ENCODE peak calls at places on chromosomes 13 and 19, in ten cellular contexts. W, K, F, G, U, S, Y, M, J and O are unnamed samples.

GRCh38 chr13:20573636-20574035 is 6.7 kb downstream of the IFT88 start:
- DNase-seq in W (no peak), K (no peak), F (no peak), G (no peak), U (no peak), S (no peak), Y (no peak), M (no peak), J (no peak), O (no peak)

GRCh38 chr19:51903192-51903591 is 1.6 kb downstream of the ZNF649 start:
- DNase-seq in W (no peak), K (no peak), F (no peak), G (no peak), U (no peak), S (no peak), Y (no peak), M (no peak), J (no peak), O (no peak)

GRCh38 chr13:93262729-93263128 is 36.1 kb downstream of the GPC6 start:
- DNase-seq in W (no peak), K (no peak), F (no peak), G (no peak), U (peak), S (no peak), Y (no peak), M (no peak), J (no peak), O (no peak)

GRCh38 chr13:100650321-100650720 is 24.3 kb downstream of the TMTC4 start:
- DNase-seq in W (no peak), K (no peak), F (no peak), G (no peak), U (no peak), S (no peak), Y (no peak), M (no peak), J (peak), O (no peak)

GRCh38 chr19:1567116-1567847 is 843 bp downstream of the MEX3D start:
- DNase-seq in W (no peak), K (no peak), F (peak), G (no peak), U (peak), S (no peak), Y (no peak), M (no peak), J (peak), O (peak)

GRCh38 chr13:45799451-45799850 is 52.1 kb downstream of the SIAH3 start:
- DNase-seq in W (no peak), K (no peak), F (no peak), G (no peak), U (no peak), S (no peak), Y (no peak), M (no peak), J (peak), O (no peak)

GRCh38 chr19:34291235-34291634 is 36.9 kb downstream of the GARRE1 start:
- DNase-seq in W (no peak), K (no peak), F (no peak), G (no peak), U (no peak), S (no peak), Y (no peak), M (no peak), J (no peak), O (no peak)

GRCh38 chr13:40666905-40667621 is 622 bp upstream of the FOXO1 start:
- DNase-seq in W (peak), K (peak), F (no peak), G (no peak), U (no peak), S (no peak), Y (peak), M (no peak), J (no peak), O (peak)

GRCh38 chr19:37362733-37363132 is 8.2 kb upstream of the ZNF527 start:
- DNase-seq in W (no peak), K (no peak), F (no peak), G (no peak), U (no peak), S (no peak), Y (no peak), M (no peak), J (peak), O (no peak)